ENCODE peak calls at places on chromosomes 6 and 20, in four cellular contexts. U, T, K and H are unnamed samples.

GRCh38 chr20:2873747-2874041 is 413 bp downstream of the PTPRA start:
- DNase-seq in T (no peak), K (peak), U (peak), H (peak)

GRCh38 chr20:25089662-25090061 is 7.7 kb upstream of the VSX1 start:
- DNase-seq in K (no peak), U (no peak), T (no peak), H (no peak)

GRCh38 chr6:168376811-168377480 is 57.4 kb upstream of the DACT2 start:
- DNase-seq in U (no peak), K (no peak), T (no peak), H (no peak)

GRCh38 chr6:5246870-5247161 is 13.9 kb downstream of the LYRM4 start:
- DNase-seq in U (no peak), K (no peak), T (no peak), H (no peak)

GRCh38 chr20:37257993-37258392 is 3.6 kb downstream of the GHRH start:
- DNase-seq in T (no peak), U (no peak), K (no peak), H (no peak)

GRCh38 chr6:31270788-31271640 is 878 bp downstream of the HLA-C start:
- DNase-seq in T (peak), K (peak), U (peak), H (peak)

GRCh38 chr6:110196874-110197273 is 16.6 kb downstream of the CDC40 start:
- DNase-seq in T (no peak), U (no peak), K (no peak), H (no peak)

GRCh38 chr6:46963626-46964025 is 41.9 kb upstream of the ADGRF5 start:
- DNase-seq in U (no peak), K (no peak), T (no peak), H (no peak)

GRCh38 chr6:37704066-37704465 is 6.4 kb upstream of the MDGA1 start:
- DNase-seq in T (no peak), K (no peak), U (no peak), H (no peak)

GRCh38 chr6:56193846-56194245 is 53.5 kb downstream of the COL21A1 start:
- DNase-seq in U (no peak), K (no peak), T (no peak), H (no peak)

GRCh38 chr6:37038297-37039198 is 33.1 kb downstream of the FGD2 start:
- DNase-seq in T (no peak), U (peak), K (no peak), H (peak)

GRCh38 chr6:42226251-42227143 is 8.8 kb upstream of the MRPS10 start:
- DNase-seq in K (peak), T (no peak), U (no peak), H (no peak)

GRCh38 chr6:25874118-25874517 is at the start of gene SLC17A3:
- DNase-seq in U (no peak), T (no peak), K (no peak), H (no peak)

GRCh38 chr6:38209291-38209865 is 389.9 kb downstream of the ZFAND3 start:
- DNase-seq in K (no peak), U (no peak), T (no peak), H (peak)

GRCh38 chr6:170271771-170272314 is 19.0 kb downstream of the DLL1 start:
- DNase-seq in T (no peak), U (peak), K (no peak), H (no peak)